ENCODE peak calls at places on chromosomes 6 and 20, in ten cellular contexts. M is stomach, T is IMR-90, D is esophagus muscularis mucosa, R is adrenal gland, X is suprapubic skin, K is spleen, O is uterus, G is breast epithelium, P is body of pancreas. V is an unnamed sample.

GRCh38 chr20:5855939-5856338 is 94.4 kb downstream of the TRMT6 start:
- DNase-seq in M (no peak), T (no peak), D (no peak), R (no peak), X (no peak), K (no peak), O (no peak), G (no peak), P (no peak), V (no peak)

GRCh38 chr20:54078296-54078695 is 7.9 kb upstream of the BCAS1 start:
- DNase-seq in M (no peak), T (no peak), D (no peak), R (no peak), X (no peak), K (no peak), O (no peak), G (no peak), P (no peak), V (no peak)

GRCh38 chr20:58393299-58393698 is 4.3 kb downstream of the VAPB start:
- DNase-seq in M (no peak), T (peak; percentile 55), D (no peak), R (no peak), X (no peak), K (no peak), O (no peak), G (no peak), P (no peak), V (no peak)

GRCh38 chr6:17584241-17584803 is 15.8 kb upstream of the FAM8A1 start:
- DNase-seq in M (no peak), T (peak; percentile 86), D (no peak), R (peak; percentile 63), X (no peak), K (no peak), O (peak; percentile 67), G (no peak), P (peak; percentile 40), V (peak; percentile 43)

GRCh38 chr6:168956141-168956838 is 297.4 kb downstream of the THBS2 start:
- DNase-seq in M (no peak), T (peak; percentile 33), D (no peak), R (no peak), X (no peak), K (no peak), O (no peak), G (no peak), P (no peak), V (no peak)

GRCh38 chr20:25090492-25091429 is 8.8 kb upstream of the VSX1 start:
- DNase-seq in M (no peak), T (no peak), D (no peak), R (no peak), X (no peak), K (peak; percentile 90), O (no peak), G (no peak), P (no peak), V (no peak)

GRCh38 chr6:107965746-107966145 is 7.7 kb upstream of the SEC63 start:
- DNase-seq in M (no peak), T (peak; percentile 47), D (no peak), R (no peak), X (no peak), K (no peak), O (no peak), G (no peak), P (no peak), V (no peak)

GRCh38 chr6:151808331-151809241 is 1.1 kb downstream of the ESR1 start:
- DNase-seq in M (no peak), T (no peak), D (no peak), R (no peak), X (no peak), K (no peak), O (peak; percentile 51), G (no peak), P (peak; percentile 38), V (no peak)

GRCh38 chr6:17343215-17343614 is 50.2 kb upstream of the CAP2 start:
- DNase-seq in M (no peak), T (no peak), D (no peak), R (no peak), X (no peak), K (no peak), O (no peak), G (no peak), P (no peak), V (no peak)

GRCh38 chr6:28004350-28005123 is 47.5 kb downstream of the OR2B6 start:
- DNase-seq in M (no peak), T (no peak), D (no peak), R (no peak), X (no peak), K (no peak), O (no peak), G (no peak), P (no peak), V (no peak)

GRCh38 chr6:112216699-112217551 is 37.4 kb downstream of the LAMA4 start:
- DNase-seq in M (no peak), T (peak; percentile 95), D (no peak), R (no peak), X (no peak), K (no peak), O (no peak), G (no peak), P (no peak), V (no peak)

GRCh38 chr6:105651969-105652368 is 249.1 kb upstream of the PREP start:
- DNase-seq in M (no peak), T (no peak), D (no peak), R (no peak), X (no peak), K (no peak), O (no peak), G (no peak), P (no peak), V (no peak)

GRCh38 chr20:56151834-56152233 is 96.7 kb upstream of the MC3R start:
- DNase-seq in M (no peak), T (no peak), D (no peak), R (no peak), X (no peak), K (no peak), O (no peak), G (no peak), P (no peak), V (no peak)

GRCh38 chr6:4055420-4056041 is 23.4 kb downstream of the FAM217A start:
- DNase-seq in M (peak; percentile 45), T (peak; percentile 89), D (no peak), R (peak; percentile 78), X (no peak), K (no peak), O (no peak), G (no peak), P (peak; percentile 63), V (peak; percentile 38)

DNA sequence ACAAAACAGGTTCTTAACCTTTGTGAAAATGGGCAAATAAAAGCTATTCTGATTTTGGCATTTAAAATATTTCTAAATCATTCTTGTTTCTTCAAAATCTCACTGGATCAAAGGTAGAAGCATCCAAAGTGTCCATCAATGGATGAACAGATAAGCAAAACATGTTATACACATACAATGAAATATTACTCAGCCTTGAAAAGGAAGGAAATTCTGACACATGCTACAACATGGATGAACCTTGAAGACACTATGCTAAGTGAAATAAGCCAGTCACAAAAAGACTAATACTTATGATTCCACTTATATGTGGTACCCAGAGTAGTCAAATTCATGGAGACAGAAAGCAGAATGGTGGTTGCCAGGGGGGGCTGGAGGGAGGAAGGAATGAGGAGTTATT is 45.9 kb downstream of the SNX14 start:
- DNase-seq in M (no peak), T (no peak), D (no peak), R (no peak), X (no peak), K (no peak), O (no peak), G (no peak), P (no peak), V (no peak)
- H3K36me3 ChIP-seq in M (peaks cover 65% of the 10 kb centered on the region), T (peaks cover 13% of the 10 kb centered on the region), D (peaks cover 23% of the 10 kb centered on the region), R (peaks cover 6% of the 10 kb centered on the region), X (peaks cover 50% of the 10 kb centered on the region), K (peaks cover 18% of the 10 kb centered on the region), O (no peaks in the 10 kb centered on the region), G (no peaks in the 10 kb centered on the region), P (peaks cover 3% of the 10 kb centered on the region), V (peaks cover 23% of the 10 kb centered on the region)

DNA sequence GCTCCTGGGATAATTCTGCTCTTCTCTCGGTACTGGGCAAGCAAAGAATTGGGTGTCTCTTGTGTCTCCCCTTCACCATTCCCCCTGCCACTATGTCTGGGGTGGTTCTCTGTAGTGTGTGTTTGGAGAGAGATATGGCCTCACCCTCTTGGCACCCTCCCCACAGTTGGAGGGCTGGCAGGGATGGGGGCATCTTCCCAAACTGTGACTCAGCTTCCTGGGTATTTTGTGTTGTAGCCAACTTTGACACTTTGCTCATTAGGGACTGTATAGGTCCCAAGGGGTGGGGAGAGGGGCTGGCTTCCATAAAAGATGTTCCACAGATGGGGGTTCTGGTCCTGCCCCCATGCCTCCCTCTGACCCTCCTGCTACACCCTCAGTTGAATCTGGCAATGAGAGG is 1.7 kb downstream of the TNXB start:
- DNase-seq in M (no peak), T (no peak), D (no peak), R (no peak), X (no peak), K (no peak), O (no peak), G (no peak), P (no peak), V (no peak)
- TF ChIP-seq POLR2A in M (no peak), T (no peak), D (no peak), R (no peak), X (peak; percentile 29), K (no peak), O (no peak), G (no peak), P (no peak), V (no peak)

GRCh38 chr6:125764105-125764671 is 14.8 kb downstream of the HEY2 start:
- DNase-seq in M (no peak), T (no peak), D (no peak), R (no peak), X (no peak), K (no peak), O (no peak), G (no peak), P (no peak), V (no peak)
- H3K27me3 ChIP-seq in M (no peaks in the 10 kb centered on the region), T (peaks cover 25% of the 10 kb centered on the region), D (no peaks in the 10 kb centered on the region), R (peaks cover 11% of the 10 kb centered on the region), X (peaks cover 9% of the 10 kb centered on the region), K (peaks cover 17% of the 10 kb centered on the region), O (no peaks in the 10 kb centered on the region), G (no peaks in the 10 kb centered on the region), P (no peaks in the 10 kb centered on the region), V (peaks cover 7% of the 10 kb centered on the region)

GRCh38 chr20:45318948-45319347 is 10.8 kb upstream of the MATN4 start:
- DNase-seq in M (no peak), T (no peak), D (no peak), R (no peak), X (no peak), K (no peak), O (no peak), G (no peak), P (no peak), V (no peak)

GRCh38 chr20:45318386-45318939 is 10.4 kb upstream of the MATN4 start:
- DNase-seq in M (no peak), T (no peak), D (no peak), R (no peak), X (no peak), K (no peak), O (no peak), G (no peak), P (peak; percentile 38), V (no peak)

GRCh38 chr20:45323731-45324130 is 15.6 kb upstream of the MATN4 start:
- DNase-seq in M (no peak), T (peak; percentile 63), D (no peak), R (no peak), X (no peak), K (no peak), O (no peak), G (no peak), P (no peak), V (no peak)

GRCh38 chr20:45322952-45323383 is 14.9 kb upstream of the MATN4 start:
- DNase-seq in M (peak; percentile 70), T (peak; percentile 43), D (no peak), R (peak; percentile 89), X (no peak), K (no peak), O (no peak), G (peak; percentile 72), P (peak; percentile 80), V (peak; percentile 79)

GRCh38 chr20:45320948-45321595 is 13.0 kb upstream of the MATN4 start:
- DNase-seq in M (no peak), T (no peak), D (no peak), R (no peak), X (no peak), K (no peak), O (no peak), G (no peak), P (no peak), V (no peak)
- H3K36me3 ChIP-seq in M (peaks cover 19% of the 10 kb centered on the region), T (peaks cover 14% of the 10 kb centered on the region), D (peaks cover 12% of the 10 kb centered on the region), R (peaks cover 6% of the 10 kb centered on the region), X (peaks cover 16% of the 10 kb centered on the region), K (no peaks in the 10 kb centered on the region), O (no peaks in the 10 kb centered on the region), G (no peaks in the 10 kb centered on the region), P (peaks cover 5% of the 10 kb centered on the region), V (peaks cover 9% of the 10 kb centered on the region)

V was measured in heart left ventricle.